ENCODE peak calls at places on chromosomes 2 and 18, in four cellular contexts. L, T, X and I are unnamed samples. For H3K27me3, the result is how much of the 10 kb centered on the place peaks cover.

GRCh38 chr2:65482971-65483370 is 50.6 kb upstream of the SPRED2 start:
- DNase-seq in T (no peak), L (no peak), X (no peak), I (no peak)

GRCh38 chr18:8049147-8049546 is 482.0 kb downstream of the PTPRM start:
- DNase-seq in X (no peak), T (no peak), L (no peak), I (no peak)

GRCh38 chr2:88489181-88489580 is 36.7 kb upstream of the FOXI3 start:
- DNase-seq in L (no peak), X (no peak), T (no peak), I (no peak)

GRCh38 chr2:105393373-105394055 is 5.3 kb downstream of the FHL2 start:
- DNase-seq in X (no peak), T (no peak), L (no peak), I (no peak)

GRCh38 chr2:167013227-167013626 is 124.9 kb downstream of the XIRP2 start:
- DNase-seq in L (no peak), T (no peak), X (no peak), I (no peak)

GRCh38 chr2:230203110-230203676 is 16.6 kb downstream of the SP110 start:
- DNase-seq in T (no peak), L (no peak), X (no peak), I (no peak)

GRCh38 chr2:70641263-70641784 is 87.7 kb upstream of the TGFA start:
- DNase-seq in X (no peak), L (no peak), T (no peak), I (no peak)

GRCh38 chr2:138581909-138582308 is 80.3 kb downstream of the SPOPL start:
- DNase-seq in T (no peak), L (no peak), X (no peak), I (no peak)

GRCh38 chr18:23719634-23720201 is 30.5 kb downstream of the LAMA3 start:
- DNase-seq in T (peak), L (no peak), X (no peak), I (no peak)

GRCh38 chr2:30714811-30715709 is 92.2 kb downstream of the CAPN13 start:
- DNase-seq in L (peak), X (no peak), T (peak), I (no peak)

GRCh38 chr2:20661028-20661980 is 5.6 kb upstream of the GDF7 start:
- DNase-seq in X (peak), T (peak), L (peak), I (peak)

GRCh38 chr2:173834124-173834523 is 131.0 kb downstream of the SP3 start:
- DNase-seq in L (no peak), X (no peak), T (no peak), I (no peak)

GRCh38 chr18:36201765-36202164 is 14.5 kb downstream of the MOCOS start:
- DNase-seq in L (no peak), T (no peak), X (no peak), I (no peak)

GRCh38 chr2:117481608-117482007 is 332.9 kb upstream of the DDX18 start:
- DNase-seq in L (no peak), X (no peak), T (no peak), I (no peak)

GRCh38 chr2:20650412-20650879 is 452 bp downstream of the HS1BP3 start:
- DNase-seq in T (peak), X (no peak), L (peak), I (peak)

GRCh38 chr2:167134381-167135072 is 246.2 kb downstream of the XIRP2 start:
- DNase-seq in T (no peak), X (no peak), L (no peak), I (no peak)

GRCh38 chr2:172710584-172711024 is 25.0 kb upstream of the RAPGEF4 start:
- DNase-seq in X (peak), L (no peak), T (peak), I (no peak)

GRCh38 chr2:216116418-216116817 is 7.3 kb downstream of the XRCC5 start:
- DNase-seq in L (no peak), T (no peak), X (no peak), I (no peak)

GRCh38 chr18:75049455-75049789 is 159.5 kb downstream of the PTGR3 start:
- DNase-seq in X (no peak), L (no peak), T (no peak), I (no peak)

GRCh38 chr2:43605851-43606250 is 10.0 kb upstream of the THADA start:
- DNase-seq in L (no peak), X (peak), T (no peak), I (no peak)

GRCh38 chr2:236939751-236940229 is 145.9 kb upstream of the COPS8 start:
- DNase-seq in T (no peak), X (no peak), L (no peak), I (no peak)

GRCh38 chr2:236941551-236941950 is 144.1 kb upstream of the COPS8 start:
- DNase-seq in L (no peak), T (no peak), X (no peak), I (no peak)

GRCh38 chr2:236942554-236942953 is 143.1 kb upstream of the COPS8 start:
- DNase-seq in X (no peak), L (no peak), T (no peak), I (no peak)

GRCh38 chr2:236940497-236940896 is 145.2 kb upstream of the COPS8 start:
- DNase-seq in T (no peak), X (no peak), L (no peak), I (no peak)

DNA sequence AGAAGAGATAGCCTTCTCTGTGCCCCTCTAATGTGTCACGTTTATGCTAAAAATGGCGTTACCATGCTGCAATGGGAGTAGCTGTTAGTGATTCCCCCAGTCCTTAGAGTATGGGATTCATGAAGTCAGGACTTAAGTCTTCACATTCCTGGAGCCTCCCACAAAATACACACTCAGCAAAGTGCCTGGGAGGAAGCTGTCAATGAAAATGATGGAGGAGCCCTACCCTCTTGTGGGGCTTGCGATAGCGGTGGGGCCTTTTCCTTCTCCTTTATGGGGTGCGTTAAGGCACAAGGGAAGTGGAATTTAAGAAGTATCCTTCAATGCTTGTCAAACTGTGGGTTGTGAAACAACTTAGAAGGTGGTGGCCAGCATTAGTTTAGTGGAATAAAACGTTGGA is 144.6 kb upstream of the COPS8 start:
- DNase-seq in L (no peak), X (no peak), T (no peak), I (no peak)
- H3K27me3 ChIP-seq in L (under half), X (under half), T (under half), I (under half)

GRCh38 chr2:67400560-67401464 is 3.7 kb downstream of the ETAA1 start:
- DNase-seq in L (no peak), T (no peak), X (no peak), I (no peak)

GRCh38 chr2:67399831-67400489 is 2.8 kb downstream of the ETAA1 start:
- DNase-seq in L (no peak), X (no peak), T (no peak), I (no peak)

GRCh38 chr2:67397143-67397986 is at the start of gene ETAA1:
- DNase-seq in L (peak), T (peak), X (peak), I (peak)

GRCh38 chr2:67394734-67395133 is 2.4 kb upstream of the ETAA1 start:
- DNase-seq in T (no peak), L (no peak), X (no peak), I (no peak)

DNA sequence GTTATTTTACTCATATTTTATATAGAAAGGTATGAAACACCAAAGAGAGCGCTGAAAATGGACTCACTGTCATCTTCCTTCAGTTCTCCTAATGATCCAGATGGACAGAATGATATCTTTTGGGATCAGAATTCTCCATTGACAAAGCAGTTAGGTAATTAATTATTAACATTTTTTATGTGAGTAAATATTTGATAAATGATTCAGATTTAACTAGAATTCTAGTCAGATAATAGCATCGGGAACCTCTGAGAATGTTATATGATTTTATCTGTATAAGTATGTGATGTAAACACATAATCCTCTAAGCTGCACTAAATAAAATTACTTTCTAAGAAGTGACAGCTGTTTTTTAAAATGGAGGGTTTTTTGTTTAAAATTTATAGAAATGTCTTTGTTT is 2.0 kb downstream of the ETAA1 start:
- DNase-seq in L (no peak), T (no peak), X (no peak), I (no peak)
- H3K27me3 ChIP-seq in L (under half), T (under half), X (under half), I (under half)

GRCh38 chr2:5698171-5698570 is 6.0 kb downstream of the SOX11 start:
- DNase-seq in X (no peak), L (no peak), T (no peak), I (no peak)

GRCh38 chr2:5697554-5697953 is 5.4 kb downstream of the SOX11 start:
- DNase-seq in X (no peak), T (no peak), L (no peak), I (no peak)

GRCh38 chr2:5695641-5696350 is 3.6 kb downstream of the SOX11 start:
- DNase-seq in T (peak), L (peak), X (peak), I (no peak)

GRCh38 chr2:5696741-5697521 is 4.7 kb downstream of the SOX11 start:
- DNase-seq in T (peak), L (peak), X (peak), I (no peak)

GRCh38 chr2:5696351-5696740 is 4.2 kb downstream of the SOX11 start:
- DNase-seq in X (peak), T (no peak), L (peak), I (no peak)
- H3K27me3 ChIP-seq in X (under half), T (under half), L (under half), I (half or more)

GRCh38 chr18:45837283-45838070 is 12.0 kb downstream of the SIGLEC15 start:
- DNase-seq in T (peak), L (peak), X (peak), I (peak)
- H3K27me3 ChIP-seq in T (half or more), L (under half), X (under half), I (under half)

GRCh38 chr18:32902566-32903330 is 129.9 kb upstream of the KLHL14 start:
- DNase-seq in T (no peak), L (no peak), X (no peak), I (no peak)
- H3K27me3 ChIP-seq in T (under half), L (under half), X (under half), I (under half)